ENCODE peak calls at places on chromosomes 4 and X, in nine cellular contexts. C is ovary, H is gastrocnemius medialis, Q is suprapubic skin, Y is sigmoid colon, R is tibial nerve, G is uterus, N is lower leg skin, F is HCT116. Z is an unnamed sample.
A peak's percentile ranks its signal among the peaks of the same experiment; 100 is the strongest.

GRCh38 chr4:54228563-54229501 is at the start of gene PDGFRA:
- DNase-seq in H (peak; percentile 53), R (peak; percentile 70), G (peak; percentile 85), Q (peak; percentile 88), C (peak; percentile 88), F (no peak), N (peak; percentile 93), Y (peak; percentile 95), Z (no peak)

GRCh38 chrX:83508006-83508405 is at the start of gene POU3F4:
- DNase-seq in C (no peak), R (no peak), Y (peak; percentile 76), N (no peak), F (no peak), G (no peak), H (no peak), Q (no peak), Z (no peak)

GRCh38 chr4:123546123-123546654 is 149.6 kb downstream of the SPRY1 start:
- DNase-seq in C (no peak), G (no peak), N (no peak), F (no peak), Y (no peak), H (no peak), Q (no peak), R (no peak), Z (no peak)

GRCh38 chrX:151702021-151702714 is 6.9 kb downstream of the PRRG3 start:
- DNase-seq in N (peak; percentile 39), H (no peak), Y (no peak), Q (no peak), G (no peak), R (no peak), C (no peak), F (no peak), Z (no peak)

GRCh38 chrX:108264376-108264775 is 172.8 kb downstream of the ATG4A start:
- DNase-seq in R (no peak), G (no peak), F (no peak), Q (no peak), C (no peak), Y (no peak), H (no peak), N (no peak), Z (no peak)

GRCh38 chr4:3371581-3372001 is 70.2 kb upstream of the HGFAC start:
- DNase-seq in N (no peak), Y (peak; percentile 58), R (no peak), F (no peak), G (peak; percentile 36), Q (no peak), H (no peak), C (no peak), Z (no peak)

GRCh38 chrX:16695079-16695676 is 17.3 kb downstream of the CTPS2 start:
- DNase-seq in F (peak; percentile 26), R (peak; percentile 47), G (peak; percentile 58), C (peak; percentile 69), Q (peak; percentile 74), N (peak; percentile 91), H (no peak), Y (no peak), Z (no peak)

GRCh38 chr4:70938087-70938486 is 35.9 kb downstream of the MOB1B start:
- DNase-seq in Y (no peak), G (no peak), N (no peak), Q (no peak), H (no peak), F (no peak), R (no peak), C (no peak), Z (no peak)

GRCh38 chrX:56782791-56783449 is 53.9 kb downstream of the NBDY start:
- DNase-seq in N (no peak), G (no peak), R (no peak), Y (peak; percentile 73), H (no peak), C (no peak), F (no peak), Q (peak; percentile 68), Z (no peak)

GRCh38 chrX:25020391-25021131 is 4.8 kb upstream of the ARX start:
- DNase-seq in R (no peak), H (no peak), F (no peak), Y (no peak), N (no peak), Q (no peak), C (peak; percentile 73), G (no peak), Z (peak; percentile 54)

GRCh38 chr4:157300678-157301077 is 80.2 kb downstream of the GRIA2 start:
- DNase-seq in H (no peak), R (no peak), F (no peak), Y (no peak), Q (no peak), G (no peak), C (no peak), N (no peak), Z (no peak)

GRCh38 chr4:170875868-170876267 is 786.1 kb upstream of the AADAT start:
- DNase-seq in N (no peak), Y (no peak), G (no peak), F (peak; percentile 22), C (no peak), H (no peak), R (no peak), Q (no peak), Z (no peak)

GRCh38 chr4:171875291-171875690 is 62.1 kb downstream of the GALNTL6 start:
- DNase-seq in Y (no peak), C (no peak), N (no peak), H (no peak), F (no peak), G (no peak), Q (no peak), R (no peak), Z (no peak)

GRCh38 chrX:13279279-13280009 is 40.4 kb downstream of the ATXN3L start:
- DNase-seq in Y (no peak), H (no peak), Q (no peak), C (no peak), G (no peak), N (no peak), F (no peak), R (no peak), Z (no peak)

GRCh38 chr4:10079256-10079655 is 37.3 kb downstream of the WDR1 start:
- DNase-seq in N (peak; percentile 81), Y (peak; percentile 60), C (no peak), F (no peak), Q (no peak), H (no peak), G (peak; percentile 30), R (no peak), Z (no peak)
- TF ChIP-seq POLR2A in N (no peak), Y (no peak), C (no peak), F (no peak), Q (no peak), H (no peak), G (no peak), R (no peak), Z (no peak)

DNA sequence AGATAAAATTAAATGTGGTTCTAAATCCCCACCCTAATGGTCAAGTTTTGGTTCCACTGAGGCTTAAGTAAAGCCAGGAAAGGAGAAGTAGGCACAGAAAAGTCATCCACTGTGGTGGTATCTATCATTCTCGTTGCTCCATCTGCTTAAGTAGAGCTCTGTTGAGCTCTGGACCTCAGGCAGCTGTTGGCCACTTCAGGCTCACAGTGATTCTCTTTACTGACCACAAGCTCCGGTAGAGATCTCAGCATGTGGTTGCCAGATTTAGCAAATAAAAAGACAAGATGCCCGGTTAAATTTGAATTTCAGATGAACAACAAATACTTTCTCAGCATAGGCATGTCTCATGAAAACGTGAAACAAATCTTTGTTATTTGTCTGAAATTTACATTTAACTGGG is 132.3 kb upstream of the PTCHD1 start:
- DNase-seq in H (no peak), Y (no peak), C (no peak), Q (no peak), F (no peak), N (no peak), R (no peak), G (no peak), Z (no peak)
- TF ChIP-seq POLR2A in H (no peak), Y (no peak), C (no peak), Q (no peak), F (no peak), N (no peak), R (no peak), G (no peak), Z (no peak)

DNA sequence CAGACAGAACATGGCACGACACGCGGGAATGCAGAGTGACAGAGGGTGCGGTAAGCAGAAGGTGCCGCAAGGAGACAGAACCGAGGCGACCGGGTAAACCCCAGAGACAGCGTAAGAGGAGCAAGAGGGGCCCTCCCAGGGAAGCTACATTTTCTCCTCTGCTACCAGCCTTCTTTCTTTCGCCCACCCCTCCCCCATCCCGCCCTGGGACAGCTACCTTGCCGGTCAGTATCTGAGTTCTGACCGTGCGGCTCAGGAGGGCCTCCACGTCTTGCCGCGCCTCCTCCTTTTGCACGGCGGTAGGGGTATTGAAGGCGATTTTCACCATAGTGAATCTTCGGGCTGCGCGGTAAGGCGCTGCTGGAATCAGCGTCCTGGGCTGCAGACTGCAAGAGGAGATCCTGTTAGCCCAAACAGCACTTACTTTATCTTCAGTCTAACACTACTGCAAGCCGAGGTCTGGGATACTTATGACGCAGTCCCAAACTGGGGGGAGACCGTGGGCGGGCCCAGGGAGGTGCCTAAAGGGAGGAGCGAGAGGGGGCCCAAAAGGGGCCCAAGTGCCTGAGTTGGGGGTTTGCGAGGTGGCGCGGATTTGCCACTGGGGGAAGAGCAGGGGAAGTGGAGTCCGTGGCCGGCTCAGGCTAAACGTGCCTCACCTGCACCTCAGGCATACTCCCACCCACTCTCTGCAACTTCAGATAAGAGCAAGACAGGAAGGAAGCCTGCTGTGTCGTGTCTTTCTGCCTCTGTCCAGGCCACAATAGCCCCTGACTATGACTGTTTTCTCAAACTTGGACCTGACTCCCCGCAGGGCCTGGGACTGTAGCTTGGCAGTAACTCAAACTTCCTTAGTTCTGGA is at the start of gene ITM2A:
- DNase-seq in C (peak; percentile 65), N (peak; percentile 87), Q (peak; percentile 61), F (no peak), G (peak; percentile 28), Y (peak; percentile 61), R (peak; percentile 12), H (no peak), Z (no peak)
- TF ChIP-seq POLR2A in C (peak; percentile 37), N (no peak), Q (no peak), F (no peak), G (peak; percentile 18), Y (no peak), R (no peak), H (peak; percentile 43), Z (no peak)

GRCh38 chr4:39452860-39453587 is 5.7 kb downstream of the RPL9 start:
- DNase-seq in R (no peak), G (no peak), F (no peak), C (no peak), N (no peak), Q (no peak), H (no peak), Y (no peak), Z (no peak)
- TF ChIP-seq POLR2A in R (no peak), G (no peak), F (no peak), C (no peak), N (no peak), Q (no peak), H (no peak), Y (no peak), Z (no peak)

Z was measured in H54.